ENCODE peak calls at places on chromosomes 16 and 17, in seven cellular contexts. One of them, this sample, is unnamed.

GRCh38 chr16:61823326-61823725 is 212.9 kb downstream of the CDH8 start:
- DNase-seq in K562: no peak
- DNase-seq in H1: no peak
- DNase-seq in GM12878: no peak
- DNase-seq in HepG2: no peak
- DNase-seq in SK-N-SH: no peak
- DNase-seq in HCT116: no peak
- DNase-seq in this sample: no peak

GRCh38 chr17:71959129-71959528 is 161.7 kb upstream of the SOX9 start:
- DNase-seq in H1: no peak
- DNase-seq in K562: no peak
- DNase-seq in GM12878: peak
- DNase-seq in HCT116: peak
- DNase-seq in SK-N-SH: peak
- DNase-seq in HepG2: peak
- DNase-seq in this sample: peak

GRCh38 chr17:61647044-61647443 is 56.0 kb upstream of the NACA2 start:
- DNase-seq in GM12878: no peak
- DNase-seq in K562: no peak
- DNase-seq in HepG2: no peak
- DNase-seq in HCT116: no peak
- DNase-seq in H1: no peak
- DNase-seq in SK-N-SH: no peak
- DNase-seq in this sample: no peak

GRCh38 chr17:35801583-35802224 is 6.3 kb upstream of the MMP28 start:
- DNase-seq in HepG2: no peak
- DNase-seq in H1: no peak
- DNase-seq in SK-N-SH: peak
- DNase-seq in HCT116: no peak
- DNase-seq in GM12878: no peak
- DNase-seq in K562: no peak
- DNase-seq in this sample: no peak

GRCh38 chr17:82647593-82648164 is 565 bp downstream of the WDR45B start:
- DNase-seq in HepG2: no peak
- DNase-seq in GM12878: no peak
- DNase-seq in HCT116: no peak
- DNase-seq in K562: peak
- DNase-seq in H1: no peak
- DNase-seq in SK-N-SH: peak
- DNase-seq in this sample: peak

GRCh38 chr17:17388657-17389496 is 85.7 kb downstream of the NT5M start:
- DNase-seq in H1: no peak
- DNase-seq in HCT116: no peak
- DNase-seq in SK-N-SH: no peak
- DNase-seq in K562: no peak
- DNase-seq in HepG2: no peak
- DNase-seq in GM12878: no peak
- DNase-seq in this sample: no peak

GRCh38 chr17:81388612-81389367 is 6.5 kb upstream of the BAHCC1 start:
- DNase-seq in GM12878: no peak
- DNase-seq in SK-N-SH: peak
- DNase-seq in HCT116: no peak
- DNase-seq in H1: peak
- DNase-seq in K562: no peak
- DNase-seq in HepG2: peak
- DNase-seq in this sample: no peak

GRCh38 chr17:78715000-78715771 is 66.9 kb downstream of the CYTH1 start:
- DNase-seq in GM12878: no peak
- DNase-seq in H1: no peak
- DNase-seq in HCT116: no peak
- DNase-seq in HepG2: no peak
- DNase-seq in SK-N-SH: no peak
- DNase-seq in K562: no peak
- DNase-seq in this sample: no peak

GRCh38 chr17:16492613-16493290 is 759 bp upstream of the LRRC75A start:
- DNase-seq in K562: no peak
- DNase-seq in SK-N-SH: no peak
- DNase-seq in GM12878: no peak
- DNase-seq in H1: no peak
- DNase-seq in HepG2: no peak
- DNase-seq in HCT116: no peak
- DNase-seq in this sample: no peak

GRCh38 chr17:19812407-19812806 is 55.3 kb downstream of the ULK2 start:
- DNase-seq in K562: no peak
- DNase-seq in SK-N-SH: no peak
- DNase-seq in H1: no peak
- DNase-seq in GM12878: no peak
- DNase-seq in HepG2: no peak
- DNase-seq in HCT116: no peak
- DNase-seq in this sample: no peak

GRCh38 chr17:41735744-41736143 is 1.3 kb upstream of the HAP1 start:
- DNase-seq in H1: no peak
- DNase-seq in HCT116: no peak
- DNase-seq in K562: no peak
- DNase-seq in HepG2: no peak
- DNase-seq in GM12878: no peak
- DNase-seq in SK-N-SH: no peak
- DNase-seq in this sample: no peak

GRCh38 chr17:41731836-41732235 is 2.6 kb downstream of the HAP1 start:
- DNase-seq in HepG2: no peak
- DNase-seq in K562: no peak
- DNase-seq in H1: no peak
- DNase-seq in HCT116: no peak
- DNase-seq in SK-N-SH: no peak
- DNase-seq in GM12878: no peak
- DNase-seq in this sample: no peak

GRCh38 chr17:41733348-41734138 is 900 bp downstream of the HAP1 start:
- DNase-seq in GM12878: no peak
- DNase-seq in HepG2: no peak
- DNase-seq in K562: no peak
- DNase-seq in SK-N-SH: peak
- DNase-seq in H1: no peak
- DNase-seq in HCT116: no peak
- DNase-seq in this sample: no peak

GRCh38 chr17:41734949-41735313 is 488 bp upstream of the HAP1 start:
- DNase-seq in H1: no peak
- DNase-seq in GM12878: no peak
- DNase-seq in HepG2: no peak
- DNase-seq in HCT116: no peak
- DNase-seq in K562: no peak
- DNase-seq in SK-N-SH: no peak
- DNase-seq in this sample: no peak

DNA sequence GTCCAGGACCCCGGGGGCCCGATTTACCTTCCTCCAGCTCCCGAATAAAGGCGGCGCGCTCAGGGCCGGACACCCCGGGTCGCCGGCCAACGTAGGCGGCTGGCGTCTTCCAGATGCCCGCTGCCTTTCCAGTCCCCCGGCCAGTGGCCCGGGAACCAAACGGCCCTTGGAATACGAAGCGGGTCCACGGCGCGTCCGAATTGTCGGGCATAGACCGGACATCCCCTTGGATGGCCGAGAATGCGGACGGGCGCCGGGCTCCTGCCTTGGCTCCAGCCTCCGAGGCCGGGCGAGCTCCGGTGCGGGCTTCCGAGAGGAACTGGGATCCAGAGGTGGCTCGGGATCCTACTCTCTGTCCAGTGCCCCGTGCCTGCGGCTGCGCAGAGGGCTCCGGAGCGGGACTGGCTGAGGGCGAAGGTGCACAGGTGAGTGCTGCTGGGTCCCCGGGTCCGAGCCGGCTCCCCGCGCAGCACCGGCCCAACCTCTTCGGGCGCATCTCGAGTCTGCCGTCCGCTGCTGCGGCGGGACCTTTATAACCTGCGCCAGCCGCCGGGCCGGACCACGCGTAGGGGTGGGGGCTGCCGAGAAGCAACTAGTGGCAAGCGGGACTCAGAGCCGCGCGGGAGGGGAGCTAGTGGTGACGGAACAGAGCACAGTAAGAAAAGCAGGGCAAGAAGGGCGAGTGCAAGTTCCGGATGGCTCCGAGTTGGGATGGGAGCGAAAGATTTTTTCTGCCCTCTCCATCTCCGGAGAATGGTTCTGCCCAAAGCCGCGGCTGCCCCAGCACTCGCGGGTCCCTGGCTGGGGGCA is at the start of gene HAP1:
- DNase-seq in HepG2: no peak
- DNase-seq in H1: peak
- DNase-seq in K562: no peak
- DNase-seq in SK-N-SH: peak
- DNase-seq in HCT116: no peak
- DNase-seq in GM12878: no peak
- DNase-seq in this sample: peak
- TF ChIP-seq JUND in HepG2: no peak
- TF ChIP-seq JUND in H1: peak
- TF ChIP-seq JUND in K562: no peak
- TF ChIP-seq JUND in SK-N-SH: no peak
- TF ChIP-seq JUND in HCT116: peak
- TF ChIP-seq JUND in GM12878: no peak
- TF ChIP-seq JUND in this sample: no peak

DNA sequence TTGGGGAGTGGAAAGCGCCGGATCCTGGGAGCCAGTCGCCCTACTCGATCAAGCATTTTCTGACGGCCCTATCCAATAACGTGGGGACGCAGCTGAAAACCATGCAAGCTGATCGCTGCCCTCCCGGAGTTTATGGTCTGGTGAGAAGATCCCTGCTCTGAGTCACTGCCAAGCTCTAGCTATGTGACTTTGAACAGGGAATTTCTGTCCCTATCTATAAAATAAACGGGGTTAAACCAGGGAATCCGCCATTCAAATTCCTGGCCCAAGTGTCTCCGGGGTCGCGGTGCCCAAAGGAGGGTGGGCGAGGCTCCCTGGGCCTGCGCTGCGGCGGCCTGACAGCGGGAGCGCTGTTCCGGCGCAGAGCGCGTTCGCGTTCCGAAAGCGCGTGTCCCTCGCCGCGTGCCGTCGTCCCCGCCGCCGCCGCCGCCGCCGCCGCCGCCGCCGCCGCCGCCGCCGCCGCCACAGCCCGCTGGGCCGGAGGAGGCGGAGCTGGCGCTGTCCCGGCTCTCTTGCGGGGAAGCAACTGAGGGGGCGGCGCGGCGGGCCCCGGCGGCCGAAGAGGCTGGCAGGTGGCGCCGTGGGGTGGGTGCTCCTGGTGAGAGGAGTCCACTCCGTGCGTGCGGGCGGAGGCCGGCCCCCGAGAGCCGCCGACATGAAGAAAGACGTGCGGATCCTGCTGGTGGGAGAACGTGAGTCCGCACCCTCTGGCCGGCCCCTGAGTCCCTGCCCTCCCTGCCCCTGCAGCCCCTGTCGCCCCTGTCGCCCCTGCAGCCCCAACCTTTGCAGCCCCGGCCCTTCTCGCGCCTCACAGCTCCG is at the start of gene RHOT1:
- DNase-seq in GM12878: peak
- DNase-seq in HCT116: peak
- DNase-seq in K562: peak
- DNase-seq in SK-N-SH: peak
- DNase-seq in H1: peak
- DNase-seq in HepG2: peak
- DNase-seq in this sample: peak
- TF ChIP-seq JUND in GM12878: no peak
- TF ChIP-seq JUND in HCT116: no peak
- TF ChIP-seq JUND in K562: peak
- TF ChIP-seq JUND in SK-N-SH: no peak
- TF ChIP-seq JUND in H1: no peak
- TF ChIP-seq JUND in HepG2: no peak
- TF ChIP-seq JUND in this sample: no peak

GRCh38 chr16:89221604-89222003 is 4.1 kb downstream of the ZNF778 start:
- DNase-seq in H1: no peak
- DNase-seq in GM12878: no peak
- DNase-seq in K562: no peak
- DNase-seq in HCT116: no peak
- DNase-seq in SK-N-SH: no peak
- DNase-seq in HepG2: no peak
- DNase-seq in this sample: no peak

GRCh38 chr16:89219365-89219764 is 1.9 kb downstream of the ZNF778 start:
- DNase-seq in HepG2: no peak
- DNase-seq in GM12878: no peak
- DNase-seq in HCT116: no peak
- DNase-seq in SK-N-SH: no peak
- DNase-seq in K562: peak
- DNase-seq in H1: no peak
- DNase-seq in this sample: no peak

GRCh38 chr16:89217138-89217387 is 440 bp upstream of the ZNF778 start:
- DNase-seq in GM12878: no peak
- DNase-seq in HCT116: no peak
- DNase-seq in HepG2: no peak
- DNase-seq in SK-N-SH: no peak
- DNase-seq in H1: no peak
- DNase-seq in K562: no peak
- DNase-seq in this sample: no peak

GRCh38 chr16:89217388-89218191 is at the start of gene ZNF778:
- DNase-seq in SK-N-SH: peak
- DNase-seq in GM12878: peak
- DNase-seq in HepG2: peak
- DNase-seq in H1: peak
- DNase-seq in HCT116: peak
- DNase-seq in K562: peak
- DNase-seq in this sample: peak

GRCh38 chr16:89216315-89217137 is 977 bp upstream of the ZNF778 start:
- DNase-seq in GM12878: peak
- DNase-seq in HCT116: peak
- DNase-seq in HepG2: peak
- DNase-seq in SK-N-SH: peak
- DNase-seq in H1: peak
- DNase-seq in K562: peak
- DNase-seq in this sample: peak
- TF ChIP-seq JUND in GM12878: no peak
- TF ChIP-seq JUND in HCT116: no peak
- TF ChIP-seq JUND in HepG2: peak
- TF ChIP-seq JUND in SK-N-SH: no peak
- TF ChIP-seq JUND in H1: no peak
- TF ChIP-seq JUND in K562: peak
- TF ChIP-seq JUND in this sample: no peak

DNA sequence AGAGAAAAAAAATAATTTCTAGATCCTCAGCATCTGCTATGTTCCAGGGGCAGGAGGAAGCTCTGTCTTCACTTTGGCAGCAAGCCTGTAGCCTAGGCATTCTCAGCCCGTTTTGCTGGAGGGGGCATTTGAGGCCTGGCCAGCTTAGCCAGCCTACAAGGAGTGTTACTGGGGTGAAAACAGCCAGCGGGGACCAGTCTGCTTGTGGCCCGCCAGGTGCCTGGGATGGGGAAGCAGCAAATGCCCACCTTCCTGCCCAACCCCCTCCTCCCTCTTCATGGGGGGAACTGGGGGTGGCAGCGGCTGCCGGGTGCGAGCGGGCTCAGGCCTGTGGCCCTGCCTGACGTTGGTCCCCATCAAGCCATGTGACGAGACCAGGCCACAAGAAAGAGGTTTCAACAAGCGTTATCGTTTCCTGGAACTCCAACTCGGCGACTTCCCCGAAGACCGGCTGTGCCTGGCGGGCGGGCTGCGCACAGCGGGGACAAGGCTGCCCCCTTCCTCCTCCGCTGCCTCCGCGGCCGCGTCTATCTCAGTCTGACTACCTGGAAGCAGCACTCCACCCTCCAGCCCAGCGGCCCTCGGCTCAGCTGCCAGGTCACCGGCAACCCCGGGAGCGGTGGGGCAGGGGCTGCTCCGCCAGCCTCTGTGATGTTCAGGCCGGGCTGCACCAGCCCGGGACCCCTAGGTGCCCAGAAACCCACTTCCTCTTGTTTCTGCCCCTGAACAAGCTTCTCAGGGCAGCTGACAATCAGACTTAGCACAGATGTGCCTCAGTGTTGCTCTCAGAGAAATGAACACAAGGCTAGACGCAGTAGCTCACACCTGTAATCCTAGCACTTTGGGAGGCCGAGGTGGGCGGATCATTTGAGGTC is 22.9 kb downstream of the SOCS1 start:
- DNase-seq in H1: peak
- DNase-seq in HCT116: no peak
- DNase-seq in HepG2: no peak
- DNase-seq in GM12878: no peak
- DNase-seq in SK-N-SH: no peak
- DNase-seq in K562: peak
- DNase-seq in this sample: no peak
- TF ChIP-seq JUND in H1: no peak
- TF ChIP-seq JUND in HCT116: no peak
- TF ChIP-seq JUND in HepG2: no peak
- TF ChIP-seq JUND in GM12878: no peak
- TF ChIP-seq JUND in SK-N-SH: no peak
- TF ChIP-seq JUND in K562: peak
- TF ChIP-seq JUND in this sample: no peak

This sample was measured in T47D.